ENCODE peak calls at places on chromosomes 2 and 18, in five cellular contexts. Y is spleen, W is uterus, P is upper lobe of left lung, X is prostate gland. J is an unnamed sample.
A peak's percentile ranks its signal among the peaks of the same experiment; 100 is the strongest.

GRCh38 chr2:235054919-235055318 is 103.1 kb downstream of the SH3BP4 start:
- DNase-seq in P (no peak), X (no peak), Y (peak; percentile 8), W (no peak), J (no peak)

GRCh38 chr2:237291138-237291792 is 122.7 kb downstream of the COL6A3 start:
- DNase-seq in X (peak; percentile 87), P (peak; percentile 86), W (peak; percentile 98), Y (no peak), J (peak; percentile 98)

GRCh38 chr2:159066541-159067156 is 98.2 kb downstream of the TANC1 start:
- DNase-seq in X (no peak), P (no peak), Y (no peak), W (no peak), J (no peak)

GRCh38 chr2:222892321-222892720 is 31.5 kb downstream of the ACSL3 start:
- DNase-seq in W (no peak), Y (no peak), P (no peak), X (no peak), J (no peak)

GRCh38 chr18:37362158-37362890 is 203.3 kb downstream of the CELF4 start:
- DNase-seq in P (no peak), W (no peak), X (no peak), Y (no peak), J (no peak)

GRCh38 chr2:177598321-177598922 is 205.8 kb downstream of the AGPS start:
- DNase-seq in Y (no peak), P (no peak), X (no peak), W (peak; percentile 43), J (no peak)

GRCh38 chr2:102704531-102704930 is 57.3 kb upstream of the TMEM182 start:
- DNase-seq in Y (no peak), P (no peak), W (no peak), X (no peak), J (no peak)

GRCh38 chr2:207189040-207189439 is 23.3 kb upstream of the KLF7 start:
- DNase-seq in P (no peak), W (no peak), X (no peak), Y (no peak), J (no peak)

GRCh38 chr2:158781562-158781961 is 13.6 kb upstream of the DAPL1 start:
- DNase-seq in W (peak; percentile 22), P (no peak), X (no peak), Y (no peak), J (no peak)

GRCh38 chr2:210288376-210288775 is 26.6 kb downstream of the MYL1 start:
- DNase-seq in W (no peak), P (no peak), Y (no peak), X (no peak), J (no peak)

GRCh38 chr2:187655001-187655400 is 100.8 kb upstream of the TFPI start:
- DNase-seq in W (no peak), P (peak; percentile 10), Y (no peak), X (no peak), J (no peak)

GRCh38 chr2:98444436-98445166 is at the start of gene INPP4A:
- DNase-seq in Y (peak; percentile 95), W (peak; percentile 63), P (peak; percentile 96), X (peak; percentile 64), J (peak; percentile 92)
- TF ChIP-seq POLR2A in Y (no peak), W (peak; percentile 53), P (peak; percentile 81), X (peak; percentile 69), J (no peak)

GRCh38 chr2:99608092-99608491 is 118.3 kb upstream of the REV1 start:
- DNase-seq in W (no peak), P (no peak), X (no peak), Y (no peak), J (no peak)
- TF ChIP-seq CTCF in W (no peak), P (no peak), X (no peak), Y (no peak), J (no peak)

DNA sequence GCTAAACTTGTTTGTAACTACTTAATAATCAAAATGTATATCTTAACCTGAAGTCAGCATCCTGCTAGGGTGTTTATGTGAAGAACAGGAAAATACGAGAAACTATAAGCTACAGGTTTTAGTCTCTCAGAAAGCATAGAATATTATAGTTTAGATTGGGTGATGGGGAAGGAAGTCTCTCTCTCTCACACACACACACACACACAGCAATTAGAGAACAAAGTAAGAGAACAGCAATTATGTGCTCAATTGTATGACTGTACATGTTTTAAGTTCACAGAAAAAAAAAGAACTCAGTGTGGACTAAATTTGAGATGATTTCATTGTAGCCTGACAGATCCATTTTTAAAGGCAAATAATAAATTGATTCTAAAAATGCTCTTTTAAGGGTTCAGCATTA is 94.3 kb upstream of the ZNF516 start:
- DNase-seq in P (no peak), X (no peak), Y (no peak), W (no peak), J (no peak)
- H3K4me3 ChIP-seq in P (no peak overlapping the region), X (no peak overlapping the region), Y (peak overlapping the region; percentile 54), W (peak overlapping the region; percentile 34), J (no peak overlapping the region)

GRCh38 chr2:213152065-213152794 is 818 bp upstream of the IKZF2 start:
- DNase-seq in P (peak; percentile 91), Y (peak; percentile 90), X (peak; percentile 65), W (peak; percentile 48), J (peak; percentile 42)
- TF ChIP-seq POLR2A in P (no peak), Y (no peak), X (no peak), W (no peak), J (no peak)

DNA sequence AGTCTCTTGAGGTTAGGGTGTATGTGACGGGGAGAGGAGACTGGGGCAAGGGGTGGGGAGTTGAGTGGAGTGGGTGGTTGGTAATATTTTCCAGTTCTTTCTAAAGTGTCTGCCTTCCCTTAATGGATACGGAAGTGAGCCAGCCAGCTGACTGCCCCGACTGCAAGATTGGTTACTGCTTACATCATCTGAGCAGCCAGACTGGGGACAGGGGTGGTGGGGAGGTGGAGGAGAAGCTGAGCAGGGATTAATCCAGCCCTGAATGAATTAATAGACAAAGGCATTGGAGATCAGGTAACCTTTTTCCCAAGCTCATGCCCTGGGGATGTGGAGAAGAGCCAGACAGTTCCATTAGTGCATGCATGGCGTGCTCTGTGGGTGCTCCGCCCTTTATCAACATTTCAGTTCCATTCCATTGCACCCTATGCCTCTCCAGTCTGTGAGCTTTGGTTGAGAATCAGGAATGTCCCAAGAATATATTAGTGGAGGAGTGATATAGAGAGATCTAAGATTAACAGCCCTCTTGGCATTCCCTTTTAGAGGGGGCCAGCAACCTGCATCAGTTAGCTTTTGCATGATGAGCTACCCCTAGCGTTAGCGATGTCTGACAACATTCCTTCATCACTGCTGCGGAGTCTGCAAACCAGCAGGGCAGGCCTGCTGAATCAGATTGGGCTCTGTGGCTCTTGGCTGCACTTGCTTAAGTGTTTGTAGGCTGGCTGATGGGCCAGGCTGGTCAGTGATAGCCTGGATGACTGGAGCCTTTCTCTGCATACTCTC is 67.5 kb downstream of the TNP1 start:
- DNase-seq in P (no peak), W (peak; percentile 68), X (no peak), Y (no peak), J (peak; percentile 64)
- TF ChIP-seq CTCF in P (no peak), W (no peak), X (no peak), Y (no peak), J (no peak)

DNA sequence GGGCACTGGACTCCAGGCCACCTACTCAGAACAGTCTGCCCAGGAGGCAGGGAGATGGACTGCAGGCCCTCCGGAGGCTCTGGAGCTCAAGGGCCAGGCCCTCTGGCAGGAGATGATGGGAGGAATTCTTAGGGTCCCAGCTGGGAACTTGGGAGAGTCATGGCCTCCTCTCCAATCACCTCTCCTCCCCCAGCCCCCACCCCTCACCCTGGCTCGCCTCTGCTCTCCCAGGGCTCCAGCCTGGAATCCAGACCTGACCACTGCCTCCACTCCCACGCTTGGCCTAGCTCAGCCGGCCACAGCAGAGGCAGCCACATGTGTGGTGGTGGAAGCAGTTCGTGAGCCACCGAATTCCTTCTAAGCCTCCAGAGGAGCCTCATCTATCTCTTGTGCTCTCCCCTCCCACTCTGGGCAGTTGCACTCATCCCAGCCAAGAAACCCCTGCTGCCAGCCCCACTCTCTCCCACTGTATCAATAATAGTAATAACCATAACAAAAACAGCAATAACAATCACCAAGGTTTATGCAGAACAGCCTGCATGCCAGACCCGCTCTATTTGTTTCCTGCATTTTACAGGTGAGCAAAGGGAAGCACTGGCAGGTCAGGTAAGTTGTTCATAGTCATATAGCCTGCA is 67.4 kb downstream of the TNS1 start:
- DNase-seq in Y (no peak), P (no peak), X (no peak), W (peak; percentile 77), J (no peak)
- H3K4me3 ChIP-seq in Y (peak overlapping the region; percentile 83), P (no peak overlapping the region), X (no peak overlapping the region), W (peak overlapping the region; percentile 4), J (no peak overlapping the region)

GRCh38 chr2:11688222-11689069 is 18.5 kb upstream of the NTSR2 start:
- DNase-seq in W (peak; percentile 78), P (peak; percentile 83), X (peak; percentile 65), Y (peak; percentile 92), J (peak; percentile 74)
- TF ChIP-seq POLR2A in W (no peak), P (peak; percentile 13), X (no peak), Y (no peak), J (no peak)

DNA sequence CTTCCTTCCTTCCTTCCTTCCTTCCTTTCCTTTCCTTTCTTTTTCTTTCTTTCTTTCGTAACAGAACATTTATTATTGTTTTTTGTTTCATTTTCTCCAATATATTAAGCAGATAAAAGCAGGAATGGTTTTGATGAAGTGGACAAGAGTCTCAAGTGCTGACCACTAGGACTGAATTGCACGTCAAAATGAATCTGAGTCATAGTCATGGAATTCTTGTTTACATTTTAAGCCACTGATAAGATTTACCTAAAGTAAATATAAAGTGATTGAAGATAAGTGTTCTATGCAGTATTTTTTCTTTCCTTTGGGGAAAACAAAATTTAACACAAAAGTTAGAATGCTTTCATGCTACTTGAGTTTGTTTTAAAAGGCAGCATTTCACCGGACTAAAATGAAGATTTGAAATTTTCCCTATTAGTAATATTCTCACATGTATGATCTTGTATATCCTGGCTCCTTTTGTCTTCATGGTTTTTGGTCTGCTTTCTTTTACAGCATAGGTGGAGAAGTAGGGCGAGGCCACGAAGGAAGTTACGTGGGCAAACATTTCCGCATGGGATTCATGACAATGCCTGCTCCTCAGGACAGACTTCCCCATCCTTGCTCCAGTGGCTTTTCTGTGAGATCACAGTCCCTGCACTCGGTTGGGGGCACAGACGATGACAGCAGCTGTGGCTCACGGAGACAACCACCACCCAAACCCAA is 113.5 kb downstream of the NYAP2 start:
- DNase-seq in X (no peak), W (no peak), P (peak; percentile 1), Y (peak; percentile 42), J (no peak)
- TF ChIP-seq CTCF in X (no peak), W (no peak), P (no peak), Y (no peak), J (no peak)

DNA sequence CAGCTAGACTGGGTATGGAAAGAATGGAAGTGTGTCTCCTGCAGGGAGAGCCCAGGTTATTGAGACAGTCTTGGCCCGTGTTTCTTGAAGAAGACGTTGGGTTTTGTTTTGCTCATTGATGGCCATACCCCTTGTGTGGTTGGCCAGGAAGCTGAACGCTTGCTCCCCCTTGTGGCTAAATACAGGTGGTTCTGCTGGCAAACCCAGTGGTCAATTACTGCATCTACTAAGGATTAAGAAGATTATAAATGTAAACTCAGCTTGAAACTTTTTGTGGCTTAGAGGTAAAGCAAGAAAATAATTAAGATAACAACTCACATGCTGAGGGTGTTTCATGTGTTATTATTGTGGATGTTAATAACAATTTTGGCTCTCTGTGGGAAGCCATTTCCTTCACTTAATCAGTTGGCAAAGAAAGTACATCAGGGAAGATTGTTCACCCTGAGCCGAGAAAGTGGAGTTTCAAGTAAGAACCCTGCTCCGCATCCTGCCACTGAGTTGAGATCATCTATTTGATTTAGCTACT is 91.8 kb downstream of the NEDD4L start:
- DNase-seq in P (no peak), Y (no peak), X (no peak), W (peak; percentile 47), J (peak; percentile 42)
- H3K4me3 ChIP-seq in P (no peak overlapping the region), Y (no peak overlapping the region), X (no peak overlapping the region), W (no peak overlapping the region), J (no peak overlapping the region)